ENCODE peak calls at places on chromosomes 11 and 22, in seven cellular contexts. Z is SJSA1; T is psoas muscle; J is PC-3; K is naive thymus-derived CD4-positive, alpha-beta T cell; U is stomach; C is CD8-positive, alpha-beta T cell. S is an unnamed sample.

GRCh38 chr11:58829736-58830135 is 14.8 kb downstream of the GLYATL2 start:
- DNase-seq in Z (no peak), T (no peak), J (peak; percentile 97), K (no peak), U (no peak), C (no peak), S (no peak)

GRCh38 chr22:27331526-27332281 is 469.9 kb downstream of the MN1 start:
- DNase-seq in Z (no peak), T (peak; percentile 64), J (peak; percentile 4), K (no peak), U (peak; percentile 34), C (no peak), S (no peak)

GRCh38 chr11:132177106-132177505 is 806.7 kb downstream of the NTM start:
- DNase-seq in Z (no peak), T (no peak), J (peak; percentile 61), K (no peak), U (no peak), C (no peak), S (no peak)

GRCh38 chr11:19756675-19757475 is 44.2 kb downstream of the NAV2 start:
- DNase-seq in Z (no peak), T (no peak), J (no peak), K (no peak), U (no peak), C (no peak), S (no peak)

GRCh38 chr11:134932761-134933160 is 520.7 kb upstream of the B3GAT1 start:
- DNase-seq in Z (no peak), T (no peak), J (no peak), K (no peak), U (no peak), C (no peak), S (no peak)

GRCh38 chr11:129881570-129882170 is 13.7 kb downstream of the NFRKB start:
- DNase-seq in Z (no peak), T (no peak), J (peak; percentile 74), K (peak; percentile 54), U (peak; percentile 53), C (peak; percentile 64), S (no peak)

GRCh38 chr11:45062974-45063635 is 83.3 kb upstream of the PRDM11 start:
- DNase-seq in Z (no peak), T (no peak), J (peak; percentile 17), K (no peak), U (no peak), C (no peak), S (no peak)

GRCh38 chr11:96316869-96317268 is 26.1 kb downstream of the MAML2 start:
- DNase-seq in Z (no peak), T (no peak), J (no peak), K (no peak), U (no peak), C (no peak), S (no peak)

GRCh38 chr11:78542007-78542406 is 32.7 kb downstream of the NARS2 start:
- DNase-seq in Z (peak; percentile 69), T (no peak), J (no peak), K (no peak), U (no peak), C (no peak), S (no peak)

GRCh38 chr11:118907051-118907748 is 18.5 kb downstream of the BCL9L start:
- DNase-seq in Z (peak; percentile 71), T (peak; percentile 92), J (peak; percentile 96), K (peak; percentile 85), U (peak; percentile 92), C (peak; percentile 94), S (peak; percentile 65)

GRCh38 chr22:32803020-32803758 is 1.7 kb downstream of the TIMP3 start:
- DNase-seq in Z (peak; percentile 34), T (peak; percentile 55), J (no peak), K (no peak), U (no peak), C (no peak), S (no peak)

GRCh38 chr22:30314918-30315317 is 11.8 kb downstream of the TBC1D10A start:
- DNase-seq in Z (peak; percentile 44), T (no peak), J (no peak), K (no peak), U (no peak), C (no peak), S (peak; percentile 36)

GRCh38 chr11:44976576-44976975 is 25.9 kb upstream of the TP53I11 start:
- DNase-seq in Z (no peak), T (no peak), J (no peak), K (no peak), U (no peak), C (no peak), S (no peak)

GRCh38 chr22:20111045-20111688 is 4.7 kb upstream of the RANBP1 start:
- DNase-seq in Z (no peak), T (peak; percentile 48), J (peak; percentile 26), K (no peak), U (no peak), C (no peak), S (no peak)

GRCh38 chr11:124863137-124863825 is 2.0 kb upstream of the ROBO3 start:
- DNase-seq in Z (no peak), T (no peak), J (peak; percentile 20), K (no peak), U (peak; percentile 56), C (peak; percentile 42), S (no peak)

GRCh38 chr11:44316388-44317240 is 6.7 kb upstream of the ALX4 start:
- DNase-seq in Z (no peak), T (no peak), J (no peak), K (no peak), U (no peak), C (no peak), S (no peak)

GRCh38 chr22:33477131-33478111 is 419.2 kb upstream of the SYN3 start:
- DNase-seq in Z (no peak), T (no peak), J (no peak), K (no peak), U (no peak), C (no peak), S (no peak)

GRCh38 chr11:32081129-32081641 is 9.7 kb upstream of the RCN1 start:
- DNase-seq in Z (peak; percentile 10), T (no peak), J (peak; percentile 59), K (no peak), U (no peak), C (no peak), S (no peak)

GRCh38 chr11:75328426-75329277 is 22.8 kb downstream of the ARRB1 start:
- DNase-seq in Z (peak; percentile 56), T (peak; percentile 73), J (peak; percentile 85), K (peak; percentile 82), U (peak; percentile 79), C (peak; percentile 76), S (no peak)

GRCh38 chr11:120146413-120147093 is 8.6 kb upstream of the TRIM29 start:
- DNase-seq in Z (no peak), T (no peak), J (no peak), K (no peak), U (no peak), C (no peak), S (no peak)

GRCh38 chr11:33691051-33691864 is 9.4 kb downstream of the C11orf91 start:
- DNase-seq in Z (no peak), T (no peak), J (peak; percentile 78), K (no peak), U (no peak), C (no peak), S (no peak)

GRCh38 chr11:43316451-43316850 is 4.7 kb downstream of the API5 start:
- DNase-seq in Z (peak; percentile 54), T (no peak), J (peak; percentile 20), K (no peak), U (no peak), C (no peak), S (no peak)

DNA sequence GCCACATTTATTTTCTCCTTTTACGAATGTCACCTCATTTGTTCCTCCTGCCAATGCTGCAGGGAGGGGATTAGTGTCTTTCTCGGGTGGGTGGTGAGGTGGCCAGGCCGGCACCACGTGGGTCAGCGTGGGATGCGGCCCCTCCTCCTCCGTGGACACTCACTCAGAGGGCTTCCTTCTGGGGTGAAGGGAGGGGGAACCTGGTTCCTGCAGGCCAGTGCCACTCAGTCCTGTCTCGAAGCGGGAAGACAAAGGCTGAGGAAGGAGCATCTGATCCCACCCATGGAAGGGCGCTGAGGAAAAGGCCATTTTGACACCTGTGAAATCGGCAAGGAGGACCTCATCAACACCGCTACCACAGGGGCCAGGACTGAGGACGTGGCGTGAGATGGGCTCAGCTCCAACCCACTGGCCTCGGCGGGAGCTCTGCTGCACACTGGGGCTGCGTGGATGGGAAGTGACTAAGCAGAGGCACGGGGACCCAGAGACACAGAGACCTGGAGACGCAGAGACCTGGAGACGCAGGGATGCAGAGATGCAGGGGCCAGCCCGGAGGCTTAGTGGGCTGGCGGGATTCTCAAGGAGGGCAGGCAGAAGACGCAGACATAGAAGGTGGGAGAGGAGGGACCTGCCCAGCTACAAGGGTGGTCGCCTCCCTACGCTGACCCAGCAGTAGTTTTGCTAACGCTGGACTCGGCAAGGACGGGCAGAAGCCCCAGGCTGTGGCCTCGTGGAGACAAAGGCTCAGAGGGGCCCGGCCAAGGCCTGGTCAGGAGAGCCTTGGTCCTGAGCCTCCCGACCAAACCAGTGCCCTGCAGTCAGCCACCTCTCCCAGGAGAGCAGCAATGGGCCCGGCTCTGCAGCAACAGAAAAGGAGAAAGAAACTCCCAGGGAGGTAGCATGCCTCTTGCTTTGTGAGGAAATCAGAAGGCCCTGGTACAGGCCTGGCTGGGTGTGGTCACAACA is 1071.2 kb downstream of the BRD1 start:
- DNase-seq in Z (no peak), T (no peak), J (no peak), K (no peak), U (peak; percentile 14), C (peak; percentile 27), S (no peak)
- H3K9me3 ChIP-seq in Z (no peaks in the 10 kb centered on the region), T (no peaks in the 10 kb centered on the region), J (no peaks in the 10 kb centered on the region), K (no peaks in the 10 kb centered on the region), U (no peaks in the 10 kb centered on the region), C (no peaks in the 10 kb centered on the region), S (no peaks in the 10 kb centered on the region)

GRCh38 chr22:49599691-49600451 is 227.8 kb downstream of the BRD1 start:
- DNase-seq in Z (no peak), T (peak; percentile 45), J (no peak), K (no peak), U (no peak), C (no peak), S (no peak)
- H3K9me3 ChIP-seq in Z (peaks cover 8% of the 10 kb centered on the region), T (peaks cover 4% of the 10 kb centered on the region), J (no peaks in the 10 kb centered on the region), K (no peaks in the 10 kb centered on the region), U (peaks cover 15% of the 10 kb centered on the region), C (peaks cover 3% of the 10 kb centered on the region), S (peaks cover 4% of the 10 kb centered on the region)

GRCh38 chr11:3369366-3369765 is 9.6 kb downstream of the ZNF195 start:
- DNase-seq in Z (no peak), T (no peak), J (no peak), K (no peak), U (no peak), C (no peak), S (no peak)
- H3K9me3 ChIP-seq in Z (peaks cover 14% of the 10 kb centered on the region), T (peaks cover 8% of the 10 kb centered on the region), J (peaks cover 8% of the 10 kb centered on the region), K (no peaks in the 10 kb centered on the region), U (peaks cover 27% of the 10 kb centered on the region), C (peaks cover 3% of the 10 kb centered on the region), S (peaks cover 18% of the 10 kb centered on the region)

GRCh38 chr11:35223429-35223828 is 84.5 kb downstream of the CD44 start:
- DNase-seq in Z (no peak), T (no peak), J (no peak), K (no peak), U (no peak), C (no peak), S (no peak)

GRCh38 chr11:35216962-35217667 is 78.1 kb downstream of the CD44 start:
- DNase-seq in Z (no peak), T (no peak), J (no peak), K (peak; percentile 77), U (no peak), C (no peak), S (no peak)

GRCh38 chr11:35215945-35216344 is 77.0 kb downstream of the CD44 start:
- DNase-seq in Z (no peak), T (no peak), J (no peak), K (no peak), U (no peak), C (no peak), S (no peak)

GRCh38 chr11:35214792-35215193 is 75.8 kb downstream of the CD44 start:
- DNase-seq in Z (peak; percentile 96), T (no peak), J (peak; percentile 82), K (no peak), U (no peak), C (no peak), S (no peak)

GRCh38 chr11:35218956-35219355 is 80.0 kb downstream of the CD44 start:
- DNase-seq in Z (no peak), T (no peak), J (no peak), K (no peak), U (no peak), C (no peak), S (no peak)
- H3K9me3 ChIP-seq in Z (no peaks in the 10 kb centered on the region), T (no peaks in the 10 kb centered on the region), J (no peaks in the 10 kb centered on the region), K (no peaks in the 10 kb centered on the region), U (no peaks in the 10 kb centered on the region), C (no peaks in the 10 kb centered on the region), S (no peaks in the 10 kb centered on the region)